ENCODE peak calls at places on chromosomes 16 and 17, in seven cellular contexts. N is HEK293T; X is stimulated activated CD4-positive, alpha-beta T cell treated with anti-CD3 and anti-CD28 coated beads, Interleukin-4, amount 100 ng/mL, for 4 hours; U is adrenal gland; J is Right ventricle myocardium superior; C is T-cell; V is HT-29. T is an unnamed sample.

GRCh38 chr17:58421711-58422110 is 4.4 kb upstream of the RNF43 start:
- DNase-seq in N (no peak), X (no peak), U (no peak), J (no peak), C (no peak), V (no peak), T (no peak)

GRCh38 chr17:49990921-49991320 is 4.1 kb downstream of the DLX3 start:
- DNase-seq in N (no peak), X (no peak), U (no peak), J (no peak), C (no peak), V (no peak), T (no peak)

GRCh38 chr16:71359431-71359830 is 908 bp downstream of the CALB2 start:
- DNase-seq in N (no peak), X (no peak), U (peak), J (no peak), C (no peak), V (no peak), T (no peak)

GRCh38 chr17:4327638-4328037 is 38.8 kb downstream of the UBE2G1 start:
- DNase-seq in N (no peak), X (no peak), U (no peak), J (no peak), C (no peak), V (no peak), T (no peak)

GRCh38 chr17:22266231-22266630 is 573.9 kb downstream of the KCNJ18 start:
- DNase-seq in N (no peak), X (no peak), U (no peak), J (no peak), C (no peak), V (no peak), T (no peak)

GRCh38 chr17:64196626-64197025 is 66.4 kb downstream of the TEX2 start:
- DNase-seq in N (no peak), X (no peak), U (no peak), J (no peak), C (no peak), V (no peak), T (no peak)

GRCh38 chr17:8362651-8363332 is 13.7 kb downstream of the KRABD2 start:
- DNase-seq in N (no peak), X (no peak), U (no peak), J (no peak), C (no peak), V (no peak), T (no peak)

GRCh38 chr17:82864721-82865240 is 25.0 kb upstream of the ZNF750 start:
- DNase-seq in N (no peak), X (no peak), U (no peak), J (no peak), C (no peak), V (no peak), T (peak)

GRCh38 chr16:84617631-84618427 is at the start of gene COTL1:
- DNase-seq in N (peak), X (peak), U (peak), J (peak), C (peak), V (peak), T (peak)

GRCh38 chr16:88287219-88287618 is 95.5 kb upstream of the ZNF469 start:
- DNase-seq in N (peak), X (no peak), U (no peak), J (no peak), C (no peak), V (peak), T (peak)

GRCh38 chr17:73644145-73645049 is at the start of gene SDK2:
- DNase-seq in N (peak), X (no peak), U (no peak), J (no peak), C (no peak), V (no peak), T (peak)

GRCh38 chr16:57409065-57409464 is 4.5 kb downstream of the CCL17 start:
- DNase-seq in N (no peak), X (no peak), U (no peak), J (no peak), C (no peak), V (no peak), T (no peak)

GRCh38 chr16:26856791-26857190 is 209.9 kb upstream of the C16orf82 start:
- DNase-seq in N (no peak), X (no peak), U (no peak), J (no peak), C (no peak), V (no peak), T (no peak)

GRCh38 chr17:73424571-73424970 is 112.8 kb upstream of the CDC42EP4 start:
- DNase-seq in N (no peak), X (no peak), U (no peak), J (no peak), C (no peak), V (no peak), T (no peak)

GRCh38 chr16:2914233-2914632 is 2.5 kb downstream of the FLYWCH1 start:
- DNase-seq in N (no peak), X (no peak), U (no peak), J (no peak), C (no peak), V (no peak), T (no peak)

GRCh38 chr17:63140255-63140654 is 174.2 kb downstream of the TANC2 start:
- DNase-seq in N (no peak), X (no peak), U (peak), J (no peak), C (no peak), V (peak), T (no peak)